ENCODE peak calls at places on chromosome 1, in four cellular contexts. L is K562, U is SK-N-SH, K is HepG2. N is an unnamed sample.

GRCh38 chr1:234533975-234534876 is 55.2 kb upstream of the TARBP1 start:
- DNase-seq in L (no peak), K (no peak), U (peak; percentile 58), N (no peak)

GRCh38 chr1:3459051-3459908 is 4.8 kb downstream of the ARHGEF16 start:
- DNase-seq in K (no peak), L (no peak), U (peak; percentile 68), N (no peak)

GRCh38 chr1:58921751-58922150 is 137.9 kb upstream of the JUN start:
- DNase-seq in U (no peak), K (no peak), L (no peak), N (no peak)

GRCh38 chr1:192668434-192668983 is 32.6 kb downstream of the RGS13 start:
- DNase-seq in U (no peak), K (peak; percentile 80), L (no peak), N (no peak)

GRCh38 chr1:31843506-31843905 is 27.7 kb upstream of the SPOCD1 start:
- DNase-seq in L (no peak), K (no peak), U (no peak), N (peak; percentile 6)

GRCh38 chr1:207815913-207816312 is 64.1 kb downstream of the CD46 start:
- DNase-seq in L (no peak), U (no peak), K (no peak), N (no peak)

GRCh38 chr1:99176753-99177152 is 87.5 kb upstream of the PLPPR4 start:
- DNase-seq in K (no peak), U (peak; percentile 39), L (no peak), N (no peak)

GRCh38 chr1:58006421-58007032 is 540.0 kb downstream of the OMA1 start:
- DNase-seq in U (no peak), K (no peak), L (no peak), N (no peak)

GRCh38 chr1:238752332-238752731 is 634.0 kb upstream of the CHRM3 start:
- DNase-seq in K (no peak), U (no peak), L (no peak), N (no peak)

GRCh38 chr1:192639607-192640368 is 3.8 kb downstream of the RGS13 start:
- DNase-seq in L (no peak), U (no peak), K (no peak), N (peak; percentile 7)

GRCh38 chr1:234875953-234876814 is 252.5 kb downstream of the TOMM20 start:
- DNase-seq in K (peak; percentile 98), U (no peak), L (peak; percentile 94), N (no peak)

GRCh38 chr1:186819140-186819539 is 9.6 kb upstream of the PLA2G4A start:
- DNase-seq in U (no peak), L (no peak), K (no peak), N (no peak)

GRCh38 chr1:1945782-1946393 is 26.8 kb upstream of the TMEM52 start:
- DNase-seq in K (no peak), L (no peak), U (no peak), N (no peak)

GRCh38 chr1:223683586-223684487 is 18.3 kb upstream of the CAPN8 start:
- DNase-seq in L (peak; percentile 55), U (peak; percentile 60), K (no peak), N (no peak)

GRCh38 chr1:235513495-235514366 is 9.5 kb upstream of the B3GALNT2 start:
- DNase-seq in K (peak; percentile 69), U (peak; percentile 55), L (peak; percentile 60), N (peak; percentile 59)

GRCh38 chr1:223234164-223234501 is 91.1 kb upstream of the TLR5 start:
- DNase-seq in U (no peak), K (no peak), L (no peak), N (no peak)

GRCh38 chr1:231485029-231485784 is 43.3 kb upstream of the TSNAX start:
- DNase-seq in K (peak; percentile 24), L (no peak), U (no peak), N (no peak)

GRCh38 chr1:203695116-203695515 is 68.5 kb downstream of the ATP2B4 start:
- DNase-seq in U (no peak), K (no peak), L (no peak), N (no peak)

GRCh38 chr1:93556291-93556690 is 108.4 kb downstream of the FNBP1L start:
- DNase-seq in K (no peak), U (no peak), L (no peak), N (no peak)

GRCh38 chr1:201511925-201512539 is 5.1 kb upstream of the CSRP1 start:
- DNase-seq in U (peak; percentile 44), K (peak; percentile 22), L (no peak), N (no peak)

GRCh38 chr1:33327587-33328325 is 6.9 kb upstream of the A3GALT2 start:
- DNase-seq in L (no peak), K (no peak), U (no peak), N (no peak)

GRCh38 chr1:10431065-10431730 is 965 bp downstream of the CENPS start:
- DNase-seq in K (no peak), U (no peak), L (peak; percentile 28), N (no peak)

GRCh38 chr1:31866450-31866801 is 50.6 kb upstream of the SPOCD1 start:
- DNase-seq in K (no peak), U (no peak), L (peak; percentile 52), N (no peak)

GRCh38 chr1:181073638-181074037 is 14.9 kb upstream of the IER5 start:
- DNase-seq in K (peak; percentile 69), L (no peak), U (no peak), N (no peak)

GRCh38 chr1:194297999-194298598 is 1111.7 kb upstream of the B3GALT2 start:
- DNase-seq in U (no peak), K (no peak), L (no peak), N (no peak)
- H2AFZ ChIP-seq in U (no peak overlapping the region), K (no peak overlapping the region), L (no peak overlapping the region), N (no peak overlapping the region)

GRCh38 chr1:28371011-28371378 is 1.5 kb downstream of the PHACTR4 start:
- DNase-seq in K (no peak), L (no peak), U (no peak), N (no peak)

GRCh38 chr1:28370220-28371010 is 875 bp downstream of the PHACTR4 start:
- DNase-seq in K (no peak), U (peak; percentile 76), L (no peak), N (no peak)

GRCh38 chr1:28369518-28370219 is at the start of gene PHACTR4:
- DNase-seq in U (peak; percentile 97), K (peak; percentile 92), L (peak; percentile 96), N (peak; percentile 92)

GRCh38 chr1:28378906-28379305 is 9.4 kb downstream of the PHACTR4 start:
- DNase-seq in L (no peak), K (no peak), U (no peak), N (no peak)

DNA sequence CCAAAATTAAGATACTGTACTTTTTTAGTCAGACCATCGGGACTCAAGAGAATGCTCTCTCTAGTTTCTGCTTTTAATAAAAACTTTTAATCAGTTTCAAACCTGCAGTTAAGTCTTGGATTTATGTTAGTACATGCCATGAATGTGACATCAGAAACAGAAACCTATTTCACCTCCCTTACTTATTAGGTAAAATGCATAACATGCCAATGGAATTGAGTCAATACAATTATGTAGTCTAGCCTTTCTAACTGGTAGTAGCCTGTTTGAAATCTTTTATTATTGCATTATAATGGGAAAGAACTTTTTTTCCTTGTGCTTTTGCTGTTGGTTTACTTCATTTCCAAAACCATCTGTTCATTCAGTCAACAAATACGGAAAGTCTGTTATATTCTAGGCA is 4.8 kb downstream of the PHACTR4 start:
- DNase-seq in K (no peak), U (no peak), L (no peak), N (no peak)
- TF ChIP-seq ELF1 in K (no peak), U (no peak), L (no peak), N (no peak)

DNA sequence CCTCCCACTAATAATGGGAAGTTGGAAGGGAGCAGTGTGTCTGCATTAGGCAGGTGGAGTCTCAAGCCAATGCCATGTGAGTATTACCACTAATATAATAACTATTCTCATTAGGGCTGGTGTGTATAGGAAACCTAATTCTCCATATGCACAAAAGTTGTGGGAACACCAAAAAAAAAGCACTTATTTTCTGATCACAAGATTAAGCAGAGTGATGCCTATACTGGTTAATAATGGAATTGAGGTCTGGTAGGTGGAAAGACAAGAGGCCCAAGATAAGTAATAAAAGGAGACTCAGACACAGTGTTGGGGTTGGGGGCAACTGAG is 7.0 kb upstream of the NPL start:
- DNase-seq in L (no peak), U (no peak), K (no peak), N (no peak)
- H2AFZ ChIP-seq in L (peak overlapping the region; percentile 66), U (no peak overlapping the region), K (no peak overlapping the region), N (peak overlapping the region; percentile 83)

GRCh38 chr1:24724345-24725208 is 20.7 kb upstream of the CLIC4 start:
- DNase-seq in L (peak; percentile 74), U (no peak), K (peak; percentile 96), N (peak; percentile 84)

GRCh38 chr1:24717867-24718650 is 27.2 kb upstream of the CLIC4 start:
- DNase-seq in U (no peak), L (peak; percentile 3), K (no peak), N (no peak)

GRCh38 chr1:24715658-24716057 is 29.6 kb upstream of the CLIC4 start:
- DNase-seq in K (no peak), U (no peak), L (no peak), N (no peak)

GRCh38 chr1:24721533-24721932 is 23.7 kb upstream of the CLIC4 start:
- DNase-seq in L (no peak), K (no peak), U (no peak), N (no peak)

GRCh38 chr1:24720152-24720551 is 25.1 kb upstream of the CLIC4 start:
- DNase-seq in K (peak; percentile 71), U (no peak), L (no peak), N (no peak)
- TF ChIP-seq ELF1 in K (no peak), U (no peak), L (no peak), N (no peak)

N was measured in HCT116.